ENCODE peak calls at places on chromosomes 6 and 20, in eight cellular contexts. T, P, M, N, L, J, F and X are unnamed samples. For H3K4me1, the result is how much of the 10 kb centered on the place peaks cover.

GRCh38 chr20:48489656-48490055 is 338.1 kb downstream of the PREX1 start:
- DNase-seq in T (no peak), P (no peak), M (no peak), N (no peak), L (no peak), J (no peak), F (no peak), X (no peak)

GRCh38 chr6:11262231-11262630 is 29.8 kb upstream of the NEDD9 start:
- DNase-seq in T (no peak), P (no peak), M (no peak), N (no peak), L (no peak), J (no peak), F (no peak), X (no peak)

GRCh38 chr20:19506021-19506420 is 252.0 kb upstream of the RIN2 start:
- DNase-seq in T (no peak), P (no peak), M (no peak), N (no peak), L (no peak), J (no peak), F (no peak), X (no peak)

GRCh38 chr6:42104095-42104806 is 38.2 kb downstream of the C6orf132 start:
- DNase-seq in T (peak), P (peak), M (peak), N (no peak), L (no peak), J (peak), F (peak), X (no peak)

GRCh38 chr6:46022110-46022948 is 6.7 kb upstream of the CLIC5 start:
- DNase-seq in T (no peak), P (no peak), M (no peak), N (no peak), L (no peak), J (no peak), F (no peak), X (no peak)

GRCh38 chr20:6768228-6769185 is 1.0 kb downstream of the BMP2 start:
- DNase-seq in T (peak), P (peak), M (peak), N (peak), L (no peak), J (peak), F (peak), X (no peak)

GRCh38 chr20:53369871-53370270 is 223.8 kb downstream of the ZNF217 start:
- DNase-seq in T (peak), P (no peak), M (no peak), N (no peak), L (no peak), J (no peak), F (no peak), X (no peak)

GRCh38 chr20:23142162-23143050 is 56.3 kb upstream of the CD93 start:
- DNase-seq in T (no peak), P (no peak), M (no peak), N (no peak), L (no peak), J (no peak), F (no peak), X (no peak)

GRCh38 chr6:32635526-32636123 is 1.6 kb upstream of the HLA-DQA1 start:
- DNase-seq in T (peak), P (no peak), M (no peak), N (no peak), L (no peak), J (peak), F (no peak), X (no peak)

GRCh38 chr6:138533667-138534066 is 34.4 kb upstream of the NHSL1 start:
- DNase-seq in T (no peak), P (no peak), M (no peak), N (no peak), L (no peak), J (no peak), F (no peak), X (no peak)

GRCh38 chr6:52697903-52698302 is 27.0 kb downstream of the TMEM14A start:
- DNase-seq in T (peak), P (no peak), M (no peak), N (no peak), L (no peak), J (peak), F (peak), X (no peak)

GRCh38 chr20:31717478-31717946 is 5.2 kb downstream of the BCL2L1 start:
- DNase-seq in T (no peak), P (no peak), M (no peak), N (no peak), L (no peak), J (no peak), F (no peak), X (no peak)

GRCh38 chr20:15842872-15843271 is 730.4 kb downstream of the KIF16B start:
- DNase-seq in T (peak), P (no peak), M (no peak), N (no peak), L (no peak), J (no peak), F (no peak), X (no peak)

GRCh38 chr20:47809561-47809960 is 24.3 kb upstream of the SULF2 start:
- DNase-seq in T (peak), P (no peak), M (no peak), N (peak), L (no peak), J (no peak), F (peak), X (no peak)

GRCh38 chr6:169188051-169188863 is 65.4 kb downstream of the THBS2 start:
- DNase-seq in T (peak), P (no peak), M (peak), N (no peak), L (no peak), J (no peak), F (no peak), X (no peak)

GRCh38 chr6:51459958-51460357 is 627.5 kb downstream of the PKHD1 start:
- DNase-seq in T (no peak), P (no peak), M (no peak), N (no peak), L (no peak), J (no peak), F (no peak), X (no peak)

GRCh38 chr6:110664933-110665332 is 150.3 kb downstream of the CDK19 start:
- DNase-seq in T (no peak), P (no peak), M (no peak), N (peak), L (no peak), J (no peak), F (no peak), X (no peak)

GRCh38 chr20:4260102-4260501 is 244.7 kb upstream of the RNF24 start:
- DNase-seq in T (no peak), P (no peak), M (no peak), N (no peak), L (no peak), J (no peak), F (no peak), X (no peak)

GRCh38 chr20:62624325-62624690 is 18.0 kb upstream of the SLCO4A1 start:
- DNase-seq in T (no peak), P (peak), M (peak), N (peak), L (no peak), J (peak), F (no peak), X (no peak)

GRCh38 chr6:90870561-90870960 is 283.7 kb upstream of the MAP3K7 start:
- DNase-seq in T (no peak), P (no peak), M (no peak), N (no peak), L (no peak), J (no peak), F (no peak), X (no peak)

GRCh38 chr6:147407571-147407970 is 100.9 kb upstream of the SAMD5 start:
- DNase-seq in T (peak), P (no peak), M (no peak), N (no peak), L (no peak), J (peak), F (no peak), X (no peak)

GRCh38 chr6:109465772-109466171 is 10.2 kb upstream of the MICAL1 start:
- DNase-seq in T (no peak), P (peak), M (peak), N (no peak), L (no peak), J (no peak), F (no peak), X (no peak)

GRCh38 chr20:47031821-47032220 is 137.2 kb downstream of the EYA2 start:
- DNase-seq in T (no peak), P (no peak), M (no peak), N (no peak), L (no peak), J (no peak), F (no peak), X (no peak)

GRCh38 chr20:32109392-32110172 is at the start of gene TM9SF4:
- DNase-seq in T (peak), P (peak), M (peak), N (peak), L (peak), J (peak), F (peak), X (peak)

GRCh38 chr20:59831901-59832240 is 101.6 kb downstream of the SYCP2 start:
- DNase-seq in T (no peak), P (no peak), M (no peak), N (no peak), L (no peak), J (no peak), F (no peak), X (no peak)

GRCh38 chr6:135922170-135922569 is 70.7 kb downstream of the PDE7B start:
- DNase-seq in T (peak), P (no peak), M (no peak), N (no peak), L (peak), J (peak), F (peak), X (no peak)

GRCh38 chr6:154070657-154071056 is 31.6 kb downstream of the OPRM1 start:
- DNase-seq in T (no peak), P (no peak), M (no peak), N (no peak), L (no peak), J (no peak), F (no peak), X (no peak)

GRCh38 chr20:17936306-17936790 is 32.2 kb downstream of the SNX5 start:
- DNase-seq in T (no peak), P (no peak), M (no peak), N (no peak), L (no peak), J (no peak), F (no peak), X (no peak)

GRCh38 chr6:137950581-137950980 is 83.5 kb downstream of the TNFAIP3 start:
- DNase-seq in T (no peak), P (no peak), M (no peak), N (no peak), L (no peak), J (no peak), F (no peak), X (no peak)

GRCh38 chr6:26309731-26310142 is 55.3 kb upstream of the BTN3A2 start:
- DNase-seq in T (no peak), P (no peak), M (no peak), N (no peak), L (peak), J (no peak), F (peak), X (no peak)

GRCh38 chr20:13744403-13744802 is 40.3 kb downstream of the ESF1 start:
- DNase-seq in T (no peak), P (no peak), M (no peak), N (no peak), L (no peak), J (no peak), F (no peak), X (no peak)

GRCh38 chr6:75296811-75297779 is 12.5 kb upstream of the TMEM30A start:
- DNase-seq in T (peak), P (no peak), M (no peak), N (peak), L (peak), J (peak), F (peak), X (no peak)

GRCh38 chr20:34043025-34043424 is 49.3 kb downstream of the RALY start:
- DNase-seq in T (no peak), P (no peak), M (no peak), N (no peak), L (no peak), J (no peak), F (no peak), X (no peak)

GRCh38 chr20:12252793-12253192 is 335.1 kb downstream of the BTBD3 start:
- DNase-seq in T (peak), P (no peak), M (no peak), N (no peak), L (no peak), J (peak), F (no peak), X (no peak)

GRCh38 chr6:1136415-1136774 is 175.5 kb upstream of the FOXQ1 start:
- DNase-seq in T (no peak), P (no peak), M (no peak), N (no peak), L (no peak), J (no peak), F (no peak), X (no peak)

GRCh38 chr20:25355866-25356265 is 34.8 kb downstream of the ABHD12 start:
- DNase-seq in T (no peak), P (no peak), M (no peak), N (no peak), L (no peak), J (no peak), F (no peak), X (no peak)

GRCh38 chr6:29792123-29793035 is 35.2 kb upstream of the HLA-G start:
- DNase-seq in T (peak), P (peak), M (peak), N (peak), L (no peak), J (peak), F (no peak), X (no peak)

GRCh38 chr6:166575190-166575589 is 11.3 kb downstream of the RAMACL start:
- DNase-seq in T (no peak), P (no peak), M (no peak), N (no peak), L (no peak), J (no peak), F (no peak), X (no peak)

GRCh38 chr6:158810149-158811095 is 8.7 kb downstream of the EZR start:
- DNase-seq in T (no peak), P (no peak), M (no peak), N (no peak), L (no peak), J (no peak), F (no peak), X (no peak)
- H3K27ac ChIP-seq in T (no peak), P (peak), M (peak), N (no peak), L (peak), J (peak), F (no peak), X (peak)

GRCh38 chr6:7218586-7218985 is 94.4 kb downstream of the SSR1 start:
- DNase-seq in T (no peak), P (no peak), M (no peak), N (no peak), L (no peak), J (no peak), F (no peak), X (no peak)

GRCh38 chr6:7219310-7219709 is 93.7 kb downstream of the SSR1 start:
- DNase-seq in T (no peak), P (peak), M (no peak), N (peak), L (no peak), J (no peak), F (no peak), X (no peak)

GRCh38 chr6:7216941-7217621 is 95.9 kb downstream of the SSR1 start:
- DNase-seq in T (peak), P (no peak), M (peak), N (no peak), L (no peak), J (peak), F (no peak), X (no peak)

GRCh38 chr6:7224726-7225125 is 88.3 kb downstream of the SSR1 start:
- DNase-seq in T (no peak), P (no peak), M (no peak), N (no peak), L (no peak), J (no peak), F (no peak), X (no peak)

GRCh38 chr6:7222197-7222596 is 90.8 kb downstream of the SSR1 start:
- DNase-seq in T (no peak), P (no peak), M (no peak), N (no peak), L (no peak), J (no peak), F (no peak), X (no peak)
- H3K4me1 ChIP-seq in T (under half), P (under half), M (under half), N (under half), L (under half), J (under half), F (under half), X (under half)

GRCh38 chr6:162719528-162719927 is 8.0 kb downstream of the PRKN start:
- DNase-seq in T (no peak), P (no peak), M (no peak), N (no peak), L (no peak), J (no peak), F (no peak), X (no peak)

GRCh38 chr6:162715601-162716000 is 12.0 kb downstream of the PRKN start:
- DNase-seq in T (no peak), P (no peak), M (no peak), N (no peak), L (no peak), J (no peak), F (no peak), X (no peak)

GRCh38 chr6:162726997-162727346 is 594 bp downstream of the PRKN start:
- DNase-seq in T (peak), P (no peak), M (no peak), N (peak), L (no peak), J (no peak), F (no peak), X (no peak)

GRCh38 chr6:162722633-162723032 is 4.9 kb downstream of the PRKN start:
- DNase-seq in T (no peak), P (no peak), M (no peak), N (no peak), L (no peak), J (no peak), F (no peak), X (no peak)

DNA sequence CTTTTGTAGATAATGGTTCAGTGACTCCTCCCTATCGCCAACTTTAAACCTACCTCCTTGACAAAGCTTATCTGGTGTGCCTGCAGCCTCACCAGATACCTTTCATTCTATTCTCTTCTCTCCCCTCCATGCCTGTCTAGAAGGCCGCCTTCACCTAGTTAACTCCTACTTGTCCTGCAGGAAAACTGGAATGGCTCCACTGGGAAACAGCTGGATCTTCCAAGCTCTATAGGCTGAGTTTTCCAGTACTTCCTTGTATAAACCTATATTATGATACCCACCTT is 6.2 kb downstream of the PRKN start:
- DNase-seq in T (peak), P (no peak), M (no peak), N (no peak), L (no peak), J (no peak), F (no peak), X (no peak)
- H3K27ac ChIP-seq in T (no peak), P (no peak), M (no peak), N (no peak), L (no peak), J (no peak), F (no peak), X (no peak)

DNA sequence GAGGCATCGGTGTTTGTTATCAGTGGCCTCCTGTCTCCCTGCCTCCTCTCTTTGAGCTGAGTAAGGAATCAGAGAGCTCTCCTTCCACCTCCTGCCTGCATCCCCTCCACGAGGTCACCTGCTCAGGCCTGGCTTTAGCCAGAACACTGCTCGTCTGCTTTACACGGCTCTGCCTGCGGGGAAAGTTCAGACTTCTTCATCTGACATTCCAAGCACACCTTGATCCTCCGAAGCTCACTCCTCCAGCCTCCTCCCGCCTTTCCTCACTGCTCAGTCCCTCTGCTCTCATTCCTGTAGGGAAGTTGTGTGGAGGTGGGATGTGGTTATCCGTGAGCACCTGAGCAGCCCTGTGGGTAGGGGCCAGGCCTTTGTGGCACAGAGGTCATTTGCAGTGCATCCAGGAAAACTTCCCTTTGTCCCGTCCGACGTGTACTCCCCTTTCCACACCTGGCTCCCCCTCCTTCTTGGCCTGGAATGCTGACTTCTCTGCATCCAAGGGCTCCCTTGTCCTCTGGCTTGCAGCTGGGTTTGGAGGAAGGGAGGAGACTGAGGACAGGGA is 12.8 kb upstream of the CCDC167 start:
- DNase-seq in T (peak), P (no peak), M (no peak), N (no peak), L (no peak), J (peak), F (no peak), X (no peak)
- H3K4me1 ChIP-seq in T (under half), P (under half), M (under half), N (under half), L (under half), J (half or more), F (under half), X (under half)

GRCh38 chr6:47159763-47160162 is 117.6 kb upstream of the ADGRF1 start:
- DNase-seq in T (no peak), P (no peak), M (no peak), N (no peak), L (no peak), J (no peak), F (no peak), X (no peak)

GRCh38 chr6:47162231-47162630 is 120.1 kb upstream of the ADGRF1 start:
- DNase-seq in T (no peak), P (no peak), M (no peak), N (no peak), L (no peak), J (no peak), F (no peak), X (no peak)

GRCh38 chr6:47160702-47161101 is 118.6 kb upstream of the ADGRF1 start:
- DNase-seq in T (no peak), P (no peak), M (no peak), N (no peak), L (no peak), J (no peak), F (no peak), X (no peak)

GRCh38 chr6:47162793-47163192 is 120.7 kb upstream of the ADGRF1 start:
- DNase-seq in T (no peak), P (no peak), M (no peak), N (no peak), L (no peak), J (no peak), F (no peak), X (no peak)

GRCh38 chr6:47161176-47161687 is 119.1 kb upstream of the ADGRF1 start:
- DNase-seq in T (no peak), P (no peak), M (no peak), N (peak), L (peak), J (no peak), F (peak), X (no peak)
- H3K27ac ChIP-seq in T (no peak), P (peak), M (no peak), N (no peak), L (no peak), J (no peak), F (peak), X (peak)

GRCh38 chr20:44886828-44887227 is 1.3 kb downstream of the YWHAB start:
- DNase-seq in T (no peak), P (no peak), M (no peak), N (no peak), L (no peak), J (no peak), F (no peak), X (no peak)
- H3K4me1 ChIP-seq in T (under half), P (half or more), M (half or more), N (under half), L (under half), J (under half), F (under half), X (under half)

GRCh38 chr6:13927203-13927602 is 2.5 kb downstream of the RNF182 start:
- DNase-seq in T (peak), P (no peak), M (no peak), N (no peak), L (no peak), J (peak), F (no peak), X (no peak)

GRCh38 chr6:13924146-13924948 is 405 bp upstream of the RNF182 start:
- DNase-seq in T (peak), P (peak), M (peak), N (no peak), L (no peak), J (peak), F (peak), X (no peak)

GRCh38 chr6:13926378-13926777 is 1.6 kb downstream of the RNF182 start:
- DNase-seq in T (no peak), P (no peak), M (no peak), N (no peak), L (no peak), J (no peak), F (no peak), X (no peak)

GRCh38 chr6:13923527-13924145 is 1.1 kb upstream of the RNF182 start:
- DNase-seq in T (peak), P (no peak), M (no peak), N (no peak), L (no peak), J (no peak), F (no peak), X (no peak)

GRCh38 chr6:13924949-13925881 is at the start of gene RNF182:
- DNase-seq in T (peak), P (no peak), M (peak), N (peak), L (no peak), J (peak), F (no peak), X (no peak)
- H3K27ac ChIP-seq in T (no peak), P (no peak), M (peak), N (no peak), L (peak), J (peak), F (peak), X (no peak)